ENCODE peak calls at places on chromosomes 16 and 17, in six cellular contexts. One of them, this sample, is unnamed.

GRCh38 chr17:82865996-82866395 is 26.2 kb upstream of the ZNF750 start:
- DNase-seq in thoracic aorta: no peak
- DNase-seq in vagina: no peak
- DNase-seq in left ventricle myocardium inferior: no peak
- DNase-seq in mucosa of descending colon: no peak
- DNase-seq in BE2C: no peak
- DNase-seq in this sample: no peak

GRCh38 chr17:48389903-48390302 is 40.1 kb downstream of the SKAP1 start:
- DNase-seq in vagina: no peak
- DNase-seq in mucosa of descending colon: no peak
- DNase-seq in thoracic aorta: no peak
- DNase-seq in BE2C: no peak
- DNase-seq in left ventricle myocardium inferior: no peak
- DNase-seq in this sample: no peak

GRCh38 chr17:28334666-28335200 is 539 bp downstream of the IFT20 start:
- DNase-seq in thoracic aorta: no peak
- DNase-seq in mucosa of descending colon: peak; percentile 34
- DNase-seq in BE2C: no peak
- DNase-seq in vagina: no peak
- DNase-seq in left ventricle myocardium inferior: no peak
- DNase-seq in this sample: no peak

GRCh38 chr17:8887834-8888703 is 20.6 kb upstream of the PIK3R6 start:
- DNase-seq in vagina: no peak
- DNase-seq in mucosa of descending colon: peak; percentile 32
- DNase-seq in left ventricle myocardium inferior: peak; percentile 52
- DNase-seq in thoracic aorta: no peak
- DNase-seq in BE2C: no peak
- DNase-seq in this sample: no peak

GRCh38 chr17:81245024-81245664 is 6.0 kb downstream of the NDUFAF8 start:
- DNase-seq in BE2C: peak; percentile 42
- DNase-seq in left ventricle myocardium inferior: no peak
- DNase-seq in thoracic aorta: no peak
- DNase-seq in mucosa of descending colon: no peak
- DNase-seq in vagina: no peak
- DNase-seq in this sample: no peak

GRCh38 chr16:592518-593306 is 2.8 kb downstream of the RAB40C start:
- DNase-seq in left ventricle myocardium inferior: no peak
- DNase-seq in thoracic aorta: no peak
- DNase-seq in vagina: no peak
- DNase-seq in mucosa of descending colon: peak; percentile 50
- DNase-seq in BE2C: no peak
- DNase-seq in this sample: no peak

GRCh38 chr17:36142230-36142629 is 34.2 kb downstream of the TBC1D3B start:
- DNase-seq in thoracic aorta: no peak
- DNase-seq in BE2C: no peak
- DNase-seq in left ventricle myocardium inferior: no peak
- DNase-seq in mucosa of descending colon: peak; percentile 77
- DNase-seq in vagina: no peak
- DNase-seq in this sample: no peak

GRCh38 chr17:17098426-17099035 is 56.3 kb downstream of the MPRIP start:
- DNase-seq in vagina: no peak
- DNase-seq in left ventricle myocardium inferior: peak; percentile 71
- DNase-seq in mucosa of descending colon: no peak
- DNase-seq in thoracic aorta: no peak
- DNase-seq in BE2C: no peak
- DNase-seq in this sample: no peak

GRCh38 chr17:31593806-31594205 is 202.3 kb downstream of the RAB11FIP4 start:
- DNase-seq in left ventricle myocardium inferior: peak; percentile 29
- DNase-seq in vagina: no peak
- DNase-seq in BE2C: peak; percentile 50
- DNase-seq in thoracic aorta: no peak
- DNase-seq in mucosa of descending colon: no peak
- DNase-seq in this sample: no peak

GRCh38 chr16:62036101-62036806 is at the start of gene CDH8:
- DNase-seq in thoracic aorta: no peak
- DNase-seq in vagina: no peak
- DNase-seq in mucosa of descending colon: no peak
- DNase-seq in BE2C: no peak
- DNase-seq in left ventricle myocardium inferior: no peak
- DNase-seq in this sample: no peak

GRCh38 chr17:7407033-7407432 is 612 bp upstream of the NLGN2 start:
- DNase-seq in left ventricle myocardium inferior: no peak
- DNase-seq in thoracic aorta: no peak
- DNase-seq in vagina: no peak
- DNase-seq in mucosa of descending colon: no peak
- DNase-seq in BE2C: no peak
- DNase-seq in this sample: no peak

GRCh38 chr17:49700956-49701355 is 6.8 kb downstream of the SLC35B1 start:
- DNase-seq in mucosa of descending colon: no peak
- DNase-seq in left ventricle myocardium inferior: no peak
- DNase-seq in vagina: no peak
- DNase-seq in thoracic aorta: no peak
- DNase-seq in BE2C: no peak
- DNase-seq in this sample: no peak

GRCh38 chr17:19727466-19728113 is 11.2 kb upstream of the SLC47A2 start:
- DNase-seq in thoracic aorta: peak; percentile 31
- DNase-seq in left ventricle myocardium inferior: peak; percentile 60
- DNase-seq in mucosa of descending colon: peak; percentile 58
- DNase-seq in vagina: peak; percentile 96
- DNase-seq in BE2C: no peak
- DNase-seq in this sample: no peak

GRCh38 chr17:50949128-50950001 is 83.2 kb upstream of the TOB1 start:
- DNase-seq in BE2C: no peak
- DNase-seq in vagina: no peak
- DNase-seq in left ventricle myocardium inferior: no peak
- DNase-seq in thoracic aorta: no peak
- DNase-seq in mucosa of descending colon: no peak
- DNase-seq in this sample: no peak

GRCh38 chr17:51050291-51051033 is 70.2 kb downstream of the SPAG9 start:
- DNase-seq in mucosa of descending colon: no peak
- DNase-seq in thoracic aorta: no peak
- DNase-seq in vagina: no peak
- DNase-seq in BE2C: no peak
- DNase-seq in left ventricle myocardium inferior: no peak
- DNase-seq in this sample: no peak

GRCh38 chr16:78563905-78564304 is 464.5 kb downstream of the WWOX start:
- DNase-seq in mucosa of descending colon: no peak
- DNase-seq in vagina: no peak
- DNase-seq in left ventricle myocardium inferior: no peak
- DNase-seq in BE2C: no peak
- DNase-seq in thoracic aorta: no peak
- DNase-seq in this sample: no peak

GRCh38 chr17:17724991-17725852 is 44.0 kb downstream of the RAI1 start:
- DNase-seq in left ventricle myocardium inferior: no peak
- DNase-seq in BE2C: no peak
- DNase-seq in vagina: no peak
- DNase-seq in mucosa of descending colon: no peak
- DNase-seq in thoracic aorta: no peak
- DNase-seq in this sample: no peak

GRCh38 chr17:614637-615546 is 99.7 kb downstream of the VPS53 start:
- DNase-seq in thoracic aorta: no peak
- DNase-seq in mucosa of descending colon: no peak
- DNase-seq in vagina: no peak
- DNase-seq in BE2C: no peak
- DNase-seq in left ventricle myocardium inferior: no peak
- DNase-seq in this sample: no peak

GRCh38 chr16:22092143-22092933 is at the start of gene VWA3A:
- DNase-seq in BE2C: no peak
- DNase-seq in mucosa of descending colon: no peak
- DNase-seq in thoracic aorta: no peak
- DNase-seq in vagina: no peak
- DNase-seq in left ventricle myocardium inferior: no peak
- DNase-seq in this sample: no peak

GRCh38 chr16:58399718-58400633 is 7.7 kb downstream of the GINS3 start:
- DNase-seq in mucosa of descending colon: no peak
- DNase-seq in thoracic aorta: no peak
- DNase-seq in left ventricle myocardium inferior: no peak
- DNase-seq in BE2C: no peak
- DNase-seq in vagina: no peak
- DNase-seq in this sample: no peak

GRCh38 chr17:951388-952132 is 28.0 kb downstream of the NXN start:
- DNase-seq in thoracic aorta: no peak
- DNase-seq in BE2C: no peak
- DNase-seq in vagina: no peak
- DNase-seq in mucosa of descending colon: no peak
- DNase-seq in left ventricle myocardium inferior: no peak
- DNase-seq in this sample: no peak

GRCh38 chr16:52786105-52786504 is 239.2 kb upstream of the TOX3 start:
- DNase-seq in mucosa of descending colon: no peak
- DNase-seq in thoracic aorta: no peak
- DNase-seq in vagina: no peak
- DNase-seq in left ventricle myocardium inferior: no peak
- DNase-seq in BE2C: no peak
- DNase-seq in this sample: no peak

DNA sequence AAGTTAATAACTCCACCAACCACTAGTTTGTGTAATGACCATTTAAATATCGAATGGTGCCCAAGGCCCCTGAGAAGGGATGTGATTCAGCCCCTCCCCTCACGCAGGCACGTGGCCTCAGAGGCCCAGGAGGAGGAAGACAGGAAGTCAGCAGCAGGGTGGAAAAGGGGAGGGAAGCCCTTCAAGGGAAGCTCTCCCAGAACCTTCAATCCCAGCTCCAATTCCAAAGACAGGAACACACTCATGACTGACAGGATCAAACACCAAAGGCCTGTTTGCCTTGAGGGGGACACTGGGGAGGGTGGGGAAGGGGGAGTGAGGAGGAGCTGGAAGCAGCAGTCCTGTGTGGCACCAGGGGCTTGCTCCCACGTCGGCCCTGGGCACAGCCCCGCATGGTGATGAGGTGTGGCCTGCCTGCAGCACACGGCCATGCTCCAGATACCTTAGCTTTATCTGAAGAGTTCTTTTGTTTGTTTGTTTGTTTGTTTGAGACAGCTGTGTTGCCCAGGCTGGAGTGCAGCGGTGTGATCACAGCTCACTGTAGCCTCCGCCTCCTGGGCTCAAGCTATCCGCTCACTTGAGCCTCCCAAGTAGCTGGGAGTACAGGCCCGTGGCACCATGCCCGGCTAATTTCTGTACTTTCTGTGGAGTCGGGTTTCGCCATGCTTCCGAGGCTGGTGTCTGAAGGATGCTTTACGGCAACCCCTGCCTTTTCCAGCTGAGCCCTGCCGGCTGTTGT is 105.0 kb downstream of the ZNF778 start:
- DNase-seq in mucosa of descending colon: no peak
- DNase-seq in thoracic aorta: no peak
- DNase-seq in left ventricle myocardium inferior: no peak
- DNase-seq in vagina: no peak
- DNase-seq in BE2C: peak; percentile 43
- DNase-seq in this sample: no peak
- H3K4me1 ChIP-seq in mucosa of descending colon: peaks cover 71% of the 10 kb centered on the region
- H3K4me1 ChIP-seq in thoracic aorta: peaks cover 90% of the 10 kb centered on the region
- H3K4me1 ChIP-seq in left ventricle myocardium inferior: peaks cover 99% of the 10 kb centered on the region
- H3K4me1 ChIP-seq in vagina: peaks cover 96% of the 10 kb centered on the region
- H3K4me1 ChIP-seq in BE2C: peaks cover 42% of the 10 kb centered on the region
- H3K4me1 ChIP-seq in this sample: peaks cover 99% of the 10 kb centered on the region

DNA sequence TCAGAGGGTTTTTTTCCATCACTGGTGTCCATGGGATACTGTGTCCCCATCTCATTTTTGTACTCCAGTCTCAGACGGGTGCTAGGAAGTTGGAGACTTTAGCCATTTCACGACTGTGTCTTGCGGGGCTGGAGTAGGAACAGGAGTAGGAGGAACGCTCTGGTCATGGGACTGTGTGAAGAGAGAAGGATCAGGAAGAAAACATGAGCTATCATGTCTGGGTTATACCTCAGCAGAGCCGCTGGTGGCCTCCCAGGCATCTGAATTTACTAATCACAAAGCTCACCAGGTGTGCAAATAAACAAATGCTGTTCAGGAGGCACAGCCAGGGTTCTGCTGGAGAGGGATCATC is 225.4 kb downstream of the SEC14L1 start:
- DNase-seq in vagina: no peak
- DNase-seq in left ventricle myocardium inferior: no peak
- DNase-seq in mucosa of descending colon: no peak
- DNase-seq in thoracic aorta: no peak
- DNase-seq in BE2C: no peak
- DNase-seq in this sample: no peak
- H3K4me1 ChIP-seq in vagina: peaks cover 74% of the 10 kb centered on the region
- H3K4me1 ChIP-seq in left ventricle myocardium inferior: peaks cover 76% of the 10 kb centered on the region
- H3K4me1 ChIP-seq in mucosa of descending colon: peaks cover 31% of the 10 kb centered on the region
- H3K4me1 ChIP-seq in thoracic aorta: peaks cover 44% of the 10 kb centered on the region
- H3K4me1 ChIP-seq in BE2C: peaks cover 30% of the 10 kb centered on the region
- H3K4me1 ChIP-seq in this sample: peaks cover 58% of the 10 kb centered on the region

GRCh38 chr16:25676820-25677219 is 14.9 kb upstream of the HS3ST4 start:
- DNase-seq in thoracic aorta: no peak
- DNase-seq in vagina: no peak
- DNase-seq in mucosa of descending colon: no peak
- DNase-seq in BE2C: no peak
- DNase-seq in left ventricle myocardium inferior: no peak
- DNase-seq in this sample: no peak

GRCh38 chr16:25679468-25680010 is 12.2 kb upstream of the HS3ST4 start:
- DNase-seq in BE2C: no peak
- DNase-seq in vagina: no peak
- DNase-seq in mucosa of descending colon: no peak
- DNase-seq in left ventricle myocardium inferior: no peak
- DNase-seq in thoracic aorta: no peak
- DNase-seq in this sample: no peak
- H3K4me1 ChIP-seq in BE2C: no peaks in the 10 kb centered on the region
- H3K4me1 ChIP-seq in vagina: no peaks in the 10 kb centered on the region
- H3K4me1 ChIP-seq in mucosa of descending colon: no peaks in the 10 kb centered on the region
- H3K4me1 ChIP-seq in left ventricle myocardium inferior: no peaks in the 10 kb centered on the region
- H3K4me1 ChIP-seq in thoracic aorta: no peaks in the 10 kb centered on the region
- H3K4me1 ChIP-seq in this sample: no peaks in the 10 kb centered on the region

GRCh38 chr16:85627835-85628556 is 14.9 kb downstream of the GSE1 start:
- DNase-seq in mucosa of descending colon: no peak
- DNase-seq in left ventricle myocardium inferior: peak; percentile 57
- DNase-seq in vagina: no peak
- DNase-seq in thoracic aorta: no peak
- DNase-seq in BE2C: no peak
- DNase-seq in this sample: no peak

GRCh38 chr16:85629326-85629725 is 16.2 kb downstream of the GSE1 start:
- DNase-seq in BE2C: no peak
- DNase-seq in mucosa of descending colon: no peak
- DNase-seq in vagina: no peak
- DNase-seq in thoracic aorta: no peak
- DNase-seq in left ventricle myocardium inferior: peak; percentile 64
- DNase-seq in this sample: no peak

GRCh38 chr16:85631230-85631629 is 18.1 kb downstream of the GSE1 start:
- DNase-seq in mucosa of descending colon: no peak
- DNase-seq in left ventricle myocardium inferior: no peak
- DNase-seq in thoracic aorta: no peak
- DNase-seq in BE2C: no peak
- DNase-seq in vagina: no peak
- DNase-seq in this sample: no peak

GRCh38 chr16:85628651-85629050 is 15.5 kb downstream of the GSE1 start:
- DNase-seq in vagina: no peak
- DNase-seq in thoracic aorta: no peak
- DNase-seq in mucosa of descending colon: no peak
- DNase-seq in left ventricle myocardium inferior: no peak
- DNase-seq in BE2C: no peak
- DNase-seq in this sample: no peak

GRCh38 chr16:85629853-85630252 is 16.7 kb downstream of the GSE1 start:
- DNase-seq in thoracic aorta: no peak
- DNase-seq in left ventricle myocardium inferior: no peak
- DNase-seq in BE2C: no peak
- DNase-seq in mucosa of descending colon: no peak
- DNase-seq in vagina: no peak
- DNase-seq in this sample: no peak
- H3K4me1 ChIP-seq in thoracic aorta: peaks cover 15% of the 10 kb centered on the region
- H3K4me1 ChIP-seq in left ventricle myocardium inferior: peaks cover 83% of the 10 kb centered on the region
- H3K4me1 ChIP-seq in BE2C: peaks cover 35% of the 10 kb centered on the region
- H3K4me1 ChIP-seq in mucosa of descending colon: peaks cover 5% of the 10 kb centered on the region
- H3K4me1 ChIP-seq in vagina: peaks cover 40% of the 10 kb centered on the region
- H3K4me1 ChIP-seq in this sample: peaks cover 12% of the 10 kb centered on the region

This sample was measured in esophagus squamous epithelium.